ENCODE peak calls at places on chromosome 1, in seven cellular contexts. One of them, this sample, is unnamed.

GRCh38 chr1:24555591-24556413 is at the start of gene NCMAP:
- DNase-seq in GM12864: no peak
- DNase-seq in mucosa of descending colon: peak; percentile 79
- DNase-seq in epithelial cell of esophagus: peak; percentile 15
- DNase-seq in HFFc6: no peak
- DNase-seq in fibroblast of mammary gland: no peak
- DNase-seq in MCF 10A: no peak
- DNase-seq in this sample: no peak

GRCh38 chr1:52599236-52599635 is 2.9 kb upstream of the GPX7 start:
- DNase-seq in GM12864: no peak
- DNase-seq in mucosa of descending colon: no peak
- DNase-seq in epithelial cell of esophagus: no peak
- DNase-seq in HFFc6: no peak
- DNase-seq in fibroblast of mammary gland: no peak
- DNase-seq in MCF 10A: no peak
- DNase-seq in this sample: no peak

GRCh38 chr1:178060789-178061556 is 32.9 kb upstream of the RASAL2 start:
- DNase-seq in GM12864: no peak
- DNase-seq in mucosa of descending colon: no peak
- DNase-seq in epithelial cell of esophagus: peak; percentile 92
- DNase-seq in HFFc6: peak; percentile 80
- DNase-seq in fibroblast of mammary gland: peak; percentile 97
- DNase-seq in MCF 10A: peak; percentile 90
- DNase-seq in this sample: no peak

GRCh38 chr1:193703101-193703500 is 516.7 kb upstream of the B3GALT2 start:
- DNase-seq in GM12864: no peak
- DNase-seq in mucosa of descending colon: no peak
- DNase-seq in epithelial cell of esophagus: no peak
- DNase-seq in HFFc6: peak; percentile 22
- DNase-seq in fibroblast of mammary gland: no peak
- DNase-seq in MCF 10A: no peak
- DNase-seq in this sample: no peak

GRCh38 chr1:246631426-246631825 is 65.2 kb downstream of the CNST start:
- DNase-seq in GM12864: no peak
- DNase-seq in mucosa of descending colon: no peak
- DNase-seq in epithelial cell of esophagus: peak; percentile 47
- DNase-seq in HFFc6: peak; percentile 75
- DNase-seq in fibroblast of mammary gland: peak; percentile 67
- DNase-seq in MCF 10A: no peak
- DNase-seq in this sample: no peak

GRCh38 chr1:20233866-20234265 is 47.5 kb upstream of the PLA2G2C start:
- DNase-seq in GM12864: no peak
- DNase-seq in mucosa of descending colon: no peak
- DNase-seq in epithelial cell of esophagus: no peak
- DNase-seq in HFFc6: no peak
- DNase-seq in fibroblast of mammary gland: peak; percentile 7
- DNase-seq in MCF 10A: no peak
- DNase-seq in this sample: no peak

GRCh38 chr1:55257958-55258357 is 42.8 kb upstream of the USP24 start:
- DNase-seq in GM12864: peak; percentile 71
- DNase-seq in mucosa of descending colon: peak; percentile 45
- DNase-seq in epithelial cell of esophagus: no peak
- DNase-seq in HFFc6: no peak
- DNase-seq in fibroblast of mammary gland: no peak
- DNase-seq in MCF 10A: no peak
- DNase-seq in this sample: peak; percentile 47

GRCh38 chr1:58439946-58440345 is 106.6 kb downstream of the OMA1 start:
- DNase-seq in GM12864: no peak
- DNase-seq in mucosa of descending colon: no peak
- DNase-seq in epithelial cell of esophagus: no peak
- DNase-seq in HFFc6: no peak
- DNase-seq in fibroblast of mammary gland: no peak
- DNase-seq in MCF 10A: no peak
- DNase-seq in this sample: no peak

GRCh38 chr1:152479792-152480595 is 30.6 kb upstream of the LCE5A start:
- DNase-seq in GM12864: no peak
- DNase-seq in mucosa of descending colon: peak; percentile 70
- DNase-seq in epithelial cell of esophagus: peak; percentile 29
- DNase-seq in HFFc6: peak; percentile 17
- DNase-seq in fibroblast of mammary gland: peak; percentile 29
- DNase-seq in MCF 10A: peak; percentile 40
- DNase-seq in this sample: peak; percentile 43

GRCh38 chr1:224507771-224508523 is 73.3 kb upstream of the WDR26 start:
- DNase-seq in GM12864: no peak
- DNase-seq in mucosa of descending colon: no peak
- DNase-seq in epithelial cell of esophagus: no peak
- DNase-seq in HFFc6: peak; percentile 24
- DNase-seq in fibroblast of mammary gland: peak; percentile 60
- DNase-seq in MCF 10A: no peak
- DNase-seq in this sample: no peak

GRCh38 chr1:56456426-56457101 is 122.8 kb downstream of the PLPP3 start:
- DNase-seq in GM12864: no peak
- DNase-seq in mucosa of descending colon: no peak
- DNase-seq in epithelial cell of esophagus: peak; percentile 83
- DNase-seq in HFFc6: no peak
- DNase-seq in fibroblast of mammary gland: peak; percentile 93
- DNase-seq in MCF 10A: peak; percentile 93
- DNase-seq in this sample: no peak

GRCh38 chr1:236451796-236452373 is 57.8 kb downstream of the EDARADD start:
- DNase-seq in GM12864: no peak
- DNase-seq in mucosa of descending colon: peak; percentile 39
- DNase-seq in epithelial cell of esophagus: peak; percentile 33
- DNase-seq in HFFc6: no peak
- DNase-seq in fibroblast of mammary gland: peak; percentile 7
- DNase-seq in MCF 10A: peak; percentile 46
- DNase-seq in this sample: peak; percentile 56

GRCh38 chr1:114979278-114979891 is 50.2 kb upstream of the TSHB start:
- DNase-seq in GM12864: peak; percentile 10
- DNase-seq in mucosa of descending colon: peak; percentile 89
- DNase-seq in epithelial cell of esophagus: peak; percentile 68
- DNase-seq in HFFc6: peak; percentile 58
- DNase-seq in fibroblast of mammary gland: peak; percentile 60
- DNase-seq in MCF 10A: peak; percentile 71
- DNase-seq in this sample: peak; percentile 13

GRCh38 chr1:12383786-12384185 is 154.0 kb downstream of the VPS13D start:
- DNase-seq in GM12864: no peak
- DNase-seq in mucosa of descending colon: no peak
- DNase-seq in epithelial cell of esophagus: no peak
- DNase-seq in HFFc6: peak; percentile 41
- DNase-seq in fibroblast of mammary gland: no peak
- DNase-seq in MCF 10A: no peak
- DNase-seq in this sample: no peak

GRCh38 chr1:2233997-2234761 is 6.1 kb downstream of the SKI start:
- DNase-seq in GM12864: no peak
- DNase-seq in mucosa of descending colon: peak; percentile 60
- DNase-seq in epithelial cell of esophagus: peak; percentile 91
- DNase-seq in HFFc6: peak; percentile 88
- DNase-seq in fibroblast of mammary gland: peak; percentile 96
- DNase-seq in MCF 10A: peak; percentile 98
- DNase-seq in this sample: peak; percentile 70

GRCh38 chr1:161511756-161512060 is 6.5 kb downstream of the FCGR2A start:
- DNase-seq in GM12864: no peak
- DNase-seq in mucosa of descending colon: no peak
- DNase-seq in epithelial cell of esophagus: no peak
- DNase-seq in HFFc6: no peak
- DNase-seq in fibroblast of mammary gland: no peak
- DNase-seq in MCF 10A: no peak
- DNase-seq in this sample: no peak

GRCh38 chr1:58804853-58805252 is 21.0 kb upstream of the JUN start:
- DNase-seq in GM12864: no peak
- DNase-seq in mucosa of descending colon: no peak
- DNase-seq in epithelial cell of esophagus: no peak
- DNase-seq in HFFc6: no peak
- DNase-seq in fibroblast of mammary gland: no peak
- DNase-seq in MCF 10A: no peak
- DNase-seq in this sample: no peak

GRCh38 chr1:210132582-210132981 is 100.0 kb upstream of the SERTAD4 start:
- DNase-seq in GM12864: no peak
- DNase-seq in mucosa of descending colon: peak; percentile 14
- DNase-seq in epithelial cell of esophagus: peak; percentile 59
- DNase-seq in HFFc6: no peak
- DNase-seq in fibroblast of mammary gland: peak; percentile 49
- DNase-seq in MCF 10A: peak; percentile 69
- DNase-seq in this sample: no peak

GRCh38 chr1:34113362-34113761 is 51.7 kb downstream of the CSMD2 start:
- DNase-seq in GM12864: no peak
- DNase-seq in mucosa of descending colon: no peak
- DNase-seq in epithelial cell of esophagus: no peak
- DNase-seq in HFFc6: no peak
- DNase-seq in fibroblast of mammary gland: peak; percentile 7
- DNase-seq in MCF 10A: no peak
- DNase-seq in this sample: no peak

GRCh38 chr1:162233066-162233465 is 143.6 kb downstream of the SPATA46 start:
- DNase-seq in GM12864: no peak
- DNase-seq in mucosa of descending colon: no peak
- DNase-seq in epithelial cell of esophagus: no peak
- DNase-seq in HFFc6: no peak
- DNase-seq in fibroblast of mammary gland: no peak
- DNase-seq in MCF 10A: no peak
- DNase-seq in this sample: no peak

GRCh38 chr1:204480515-204480914 is 14.1 kb downstream of the PIK3C2B start:
- DNase-seq in GM12864: no peak
- DNase-seq in mucosa of descending colon: no peak
- DNase-seq in epithelial cell of esophagus: no peak
- DNase-seq in HFFc6: no peak
- DNase-seq in fibroblast of mammary gland: no peak
- DNase-seq in MCF 10A: no peak
- DNase-seq in this sample: peak; percentile 72

GRCh38 chr1:201051399-201051798 is 27.9 kb upstream of the KIF21B start:
- DNase-seq in GM12864: no peak
- DNase-seq in mucosa of descending colon: no peak
- DNase-seq in epithelial cell of esophagus: peak; percentile 10
- DNase-seq in HFFc6: no peak
- DNase-seq in fibroblast of mammary gland: no peak
- DNase-seq in MCF 10A: no peak
- DNase-seq in this sample: no peak

DNA sequence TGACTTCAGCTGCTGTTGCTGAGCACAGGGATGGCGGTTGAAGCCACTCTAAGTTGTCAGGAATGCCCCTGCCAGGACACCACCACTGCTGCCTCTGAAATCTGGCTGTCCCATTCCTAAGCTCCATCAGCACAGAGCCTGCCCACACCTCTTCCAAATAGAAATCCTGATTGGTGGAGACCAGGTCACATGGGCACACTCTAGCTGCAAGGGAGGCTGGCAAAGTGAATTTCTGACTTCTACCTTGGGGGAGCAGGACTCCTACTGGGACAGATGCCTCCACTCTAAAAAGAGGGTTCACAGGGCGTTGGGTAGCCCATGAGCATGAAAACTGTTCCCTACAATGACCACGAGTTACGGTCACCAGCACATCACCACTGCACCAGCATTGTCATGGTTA is 83.8 kb upstream of the TARDBP start:
- DNase-seq in GM12864: no peak
- DNase-seq in mucosa of descending colon: no peak
- DNase-seq in epithelial cell of esophagus: no peak
- DNase-seq in HFFc6: no peak
- DNase-seq in fibroblast of mammary gland: no peak
- DNase-seq in MCF 10A: no peak
- DNase-seq in this sample: no peak
- TF ChIP-seq CTCF in GM12864: no peak
- TF ChIP-seq CTCF in mucosa of descending colon: no peak
- TF ChIP-seq CTCF in epithelial cell of esophagus: no peak
- TF ChIP-seq CTCF in HFFc6: no peak
- TF ChIP-seq CTCF in fibroblast of mammary gland: no peak
- TF ChIP-seq CTCF in MCF 10A: no peak
- TF ChIP-seq CTCF in this sample: no peak

GRCh38 chr1:241813768-241814270 is 34.2 kb upstream of the EXO1 start:
- DNase-seq in GM12864: no peak
- DNase-seq in mucosa of descending colon: no peak
- DNase-seq in epithelial cell of esophagus: no peak
- DNase-seq in HFFc6: no peak
- DNase-seq in fibroblast of mammary gland: no peak
- DNase-seq in MCF 10A: no peak
- DNase-seq in this sample: no peak

GRCh38 chr1:241815957-241816356 is 32.0 kb upstream of the EXO1 start:
- DNase-seq in GM12864: no peak
- DNase-seq in mucosa of descending colon: no peak
- DNase-seq in epithelial cell of esophagus: no peak
- DNase-seq in HFFc6: no peak
- DNase-seq in fibroblast of mammary gland: no peak
- DNase-seq in MCF 10A: no peak
- DNase-seq in this sample: no peak

GRCh38 chr1:241819340-241819866 is 28.6 kb upstream of the EXO1 start:
- DNase-seq in GM12864: no peak
- DNase-seq in mucosa of descending colon: no peak
- DNase-seq in epithelial cell of esophagus: no peak
- DNase-seq in HFFc6: no peak
- DNase-seq in fibroblast of mammary gland: no peak
- DNase-seq in MCF 10A: no peak
- DNase-seq in this sample: no peak

GRCh38 chr1:241817956-241818612 is 29.9 kb upstream of the EXO1 start:
- DNase-seq in GM12864: no peak
- DNase-seq in mucosa of descending colon: no peak
- DNase-seq in epithelial cell of esophagus: no peak
- DNase-seq in HFFc6: no peak
- DNase-seq in fibroblast of mammary gland: no peak
- DNase-seq in MCF 10A: no peak
- DNase-seq in this sample: no peak

DNA sequence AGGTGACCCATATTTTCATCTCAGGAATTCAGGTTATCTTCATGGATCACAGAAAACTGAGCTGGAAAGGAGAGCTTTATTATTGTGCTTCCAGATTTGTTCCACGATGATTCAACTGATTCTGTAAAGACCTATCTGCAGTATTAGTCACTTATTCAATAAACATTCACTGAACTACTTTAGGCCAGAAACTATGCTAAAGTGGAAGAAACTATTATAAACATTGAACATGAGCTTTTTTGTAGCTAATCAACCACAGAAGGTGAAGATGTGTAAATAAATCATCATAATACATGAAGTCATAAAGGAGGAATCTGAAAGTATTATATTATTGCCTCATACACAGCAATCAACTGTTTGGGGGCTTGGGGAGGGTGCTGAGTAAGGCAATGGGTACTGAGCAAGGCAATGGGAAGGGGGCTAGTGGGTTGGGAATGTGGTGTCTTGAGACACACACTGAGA is 30.6 kb upstream of the EXO1 start:
- DNase-seq in GM12864: no peak
- DNase-seq in mucosa of descending colon: no peak
- DNase-seq in epithelial cell of esophagus: peak; percentile 46
- DNase-seq in HFFc6: peak; percentile 80
- DNase-seq in fibroblast of mammary gland: peak; percentile 85
- DNase-seq in MCF 10A: no peak
- DNase-seq in this sample: no peak
- TF ChIP-seq CTCF in GM12864: no peak
- TF ChIP-seq CTCF in mucosa of descending colon: no peak
- TF ChIP-seq CTCF in epithelial cell of esophagus: no peak
- TF ChIP-seq CTCF in HFFc6: no peak
- TF ChIP-seq CTCF in fibroblast of mammary gland: no peak
- TF ChIP-seq CTCF in MCF 10A: no peak
- TF ChIP-seq CTCF in this sample: no peak

GRCh38 chr1:212916395-212917133 is 33.8 kb upstream of the VASH2 start:
- DNase-seq in GM12864: no peak
- DNase-seq in mucosa of descending colon: peak; percentile 28
- DNase-seq in epithelial cell of esophagus: peak; percentile 54
- DNase-seq in HFFc6: no peak
- DNase-seq in fibroblast of mammary gland: peak; percentile 34
- DNase-seq in MCF 10A: no peak
- DNase-seq in this sample: peak; percentile 51
- TF ChIP-seq CTCF in GM12864: no peak
- TF ChIP-seq CTCF in mucosa of descending colon: no peak
- TF ChIP-seq CTCF in epithelial cell of esophagus: no peak
- TF ChIP-seq CTCF in HFFc6: no peak
- TF ChIP-seq CTCF in fibroblast of mammary gland: no peak
- TF ChIP-seq CTCF in MCF 10A: no peak
- TF ChIP-seq CTCF in this sample: no peak

GRCh38 chr1:231983266-231984193 is 356.9 kb downstream of the DISC1 start:
- DNase-seq in GM12864: no peak
- DNase-seq in mucosa of descending colon: no peak
- DNase-seq in epithelial cell of esophagus: no peak
- DNase-seq in HFFc6: no peak
- DNase-seq in fibroblast of mammary gland: no peak
- DNase-seq in MCF 10A: no peak
- DNase-seq in this sample: no peak
- TF ChIP-seq CTCF in GM12864: no peak
- TF ChIP-seq CTCF in mucosa of descending colon: no peak
- TF ChIP-seq CTCF in epithelial cell of esophagus: no peak
- TF ChIP-seq CTCF in HFFc6: no peak
- TF ChIP-seq CTCF in fibroblast of mammary gland: no peak
- TF ChIP-seq CTCF in MCF 10A: peak; percentile 8
- TF ChIP-seq CTCF in this sample: no peak